ENCODE peak calls at places on chromosomes 11 and 22, in ten cellular contexts. I is WTC11, D is pancreas, V is sigmoid colon, K is HFFc6, N is amniotic stem cell, X is cardiac fibroblast, Z is heart left ventricle, E is GM13976, M is aorta. T is an unnamed sample.

GRCh38 chr22:30920407-30920806 is 48.2 kb downstream of the MORC2 start:
- DNase-seq in I (peak; percentile 88), D (peak; percentile 57), V (peak; percentile 87), K (peak; percentile 37), N (peak; percentile 58), X (peak; percentile 75), Z (peak; percentile 88), E (peak; percentile 84), M (peak; percentile 95), T (peak; percentile 9)

GRCh38 chr11:70496591-70497535 is 98.5 kb downstream of the CTTN start:
- DNase-seq in I (no peak), D (no peak), V (peak; percentile 27), K (no peak), N (no peak), X (no peak), Z (peak; percentile 36), E (no peak), M (peak; percentile 62), T (no peak)

GRCh38 chr22:20465759-20466077 is 28.1 kb upstream of the SCARF2 start:
- DNase-seq in I (no peak), D (no peak), V (no peak), K (no peak), N (no peak), X (no peak), Z (no peak), E (no peak), M (peak; percentile 5), T (no peak)

GRCh38 chr11:1157645-1158591 is at the start of gene MUC5AC:
- DNase-seq in I (peak; percentile 8), D (peak; percentile 10), V (no peak), K (no peak), N (no peak), X (no peak), Z (no peak), E (peak; percentile 32), M (peak; percentile 71), T (no peak)

GRCh38 chr11:60786811-60787567 is 1.9 kb downstream of the MS4A10 start:
- DNase-seq in I (no peak), D (no peak), V (peak; percentile 91), K (peak; percentile 41), N (no peak), X (peak; percentile 91), Z (peak; percentile 85), E (no peak), M (peak; percentile 86), T (peak; percentile 48)

GRCh38 chr22:44538071-44538470 is 40.0 kb upstream of the RTL6 start:
- DNase-seq in I (no peak), D (no peak), V (no peak), K (no peak), N (peak; percentile 18), X (peak; percentile 53), Z (no peak), E (no peak), M (no peak), T (no peak)

GRCh38 chr11:80898910-80899309 is 1458.1 kb upstream of the TENM4 start:
- DNase-seq in I (no peak), D (no peak), V (no peak), K (no peak), N (no peak), X (no peak), Z (no peak), E (no peak), M (no peak), T (no peak)

GRCh38 chr22:42608481-42609361 is 6.0 kb downstream of the POLDIP3 start:
- DNase-seq in I (no peak), D (no peak), V (no peak), K (peak; percentile 33), N (peak; percentile 28), X (peak; percentile 64), Z (no peak), E (no peak), M (no peak), T (no peak)

GRCh38 chr11:116348226-116348625 is 424.6 kb downstream of the BUD13 start:
- DNase-seq in I (no peak), D (no peak), V (no peak), K (no peak), N (no peak), X (no peak), Z (no peak), E (no peak), M (no peak), T (no peak)

GRCh38 chr11:60989108-60989650 is 17.7 kb downstream of the CD6 start:
- DNase-seq in I (no peak), D (no peak), V (no peak), K (no peak), N (no peak), X (no peak), Z (no peak), E (no peak), M (no peak), T (no peak)

GRCh38 chr11:18064450-18065048 is 18.5 kb upstream of the TPH1 start:
- DNase-seq in I (no peak), D (no peak), V (no peak), K (no peak), N (no peak), X (no peak), Z (no peak), E (no peak), M (no peak), T (no peak)

GRCh38 chr11:61975638-61976419 is 8.4 kb upstream of the FTH1 start:
- DNase-seq in I (no peak), D (no peak), V (peak; percentile 52), K (no peak), N (no peak), X (peak; percentile 31), Z (no peak), E (no peak), M (peak; percentile 64), T (no peak)

GRCh38 chr22:39527481-39527961 is 5.0 kb downstream of the RPS19BP1 start:
- DNase-seq in I (no peak), D (no peak), V (no peak), K (no peak), N (no peak), X (no peak), Z (no peak), E (no peak), M (no peak), T (no peak)

GRCh38 chr22:38355275-38355674 is 38.0 kb upstream of the CSNK1E start:
- DNase-seq in I (no peak), D (no peak), V (peak; percentile 32), K (no peak), N (no peak), X (no peak), Z (peak; percentile 45), E (no peak), M (no peak), T (no peak)

GRCh38 chr11:84295815-84296214 is 1009.6 kb upstream of the CCDC90B start:
- DNase-seq in I (no peak), D (no peak), V (no peak), K (no peak), N (no peak), X (no peak), Z (no peak), E (no peak), M (no peak), T (no peak)

GRCh38 chr22:28006271-28006670 is 87.2 kb upstream of the PITPNB start:
- DNase-seq in I (no peak), D (no peak), V (no peak), K (no peak), N (no peak), X (no peak), Z (no peak), E (no peak), M (no peak), T (no peak)

GRCh38 chr11:64276653-64277431 is 7.6 kb downstream of the BAD start:
- DNase-seq in I (no peak), D (no peak), V (no peak), K (no peak), N (no peak), X (no peak), Z (no peak), E (no peak), M (no peak), T (no peak)

GRCh38 chr11:78061921-78062311 is 1.7 kb upstream of the THRSP start:
- DNase-seq in I (no peak), D (no peak), V (no peak), K (no peak), N (no peak), X (peak; percentile 30), Z (no peak), E (no peak), M (no peak), T (no peak)

GRCh38 chr11:2787816-2788750 is 88.3 kb upstream of the KCNQ1OT1 start:
- DNase-seq in I (peak; percentile 23), D (peak; percentile 8), V (peak; percentile 41), K (no peak), N (no peak), X (no peak), Z (peak; percentile 33), E (no peak), M (peak; percentile 47), T (no peak)

GRCh38 chr11:121416909-121417567 is 35.1 kb upstream of the SORL1 start:
- DNase-seq in I (no peak), D (peak; percentile 80), V (peak; percentile 93), K (peak; percentile 7), N (no peak), X (peak; percentile 97), Z (peak; percentile 81), E (peak; percentile 34), M (peak; percentile 90), T (peak; percentile 83)

GRCh38 chr11:46649180-46649738 is 31.9 kb downstream of the ATG13 start:
- DNase-seq in I (no peak), D (peak; percentile 14), V (peak; percentile 88), K (peak; percentile 96), N (peak; percentile 85), X (peak; percentile 97), Z (no peak), E (no peak), M (no peak), T (peak; percentile 77)

GRCh38 chr22:24134090-24134846 is 47.0 kb upstream of the SUSD2 start:
- DNase-seq in I (no peak), D (peak; percentile 50), V (no peak), K (no peak), N (no peak), X (no peak), Z (no peak), E (no peak), M (no peak), T (no peak)

GRCh38 chr11:69353696-69354544 is 60.0 kb downstream of the MYEOV start:
- DNase-seq in I (no peak), D (no peak), V (no peak), K (no peak), N (no peak), X (no peak), Z (no peak), E (peak; percentile 27), M (no peak), T (no peak)

GRCh38 chr22:37802310-37803194 is 5.2 kb upstream of the GCAT start:
- DNase-seq in I (peak; percentile 79), D (peak; percentile 66), V (peak; percentile 83), K (no peak), N (no peak), X (peak; percentile 65), Z (peak; percentile 80), E (no peak), M (peak; percentile 83), T (no peak)

GRCh38 chr22:43439368-43440102 is 27.7 kb downstream of the MPPED1 start:
- DNase-seq in I (no peak), D (no peak), V (no peak), K (no peak), N (no peak), X (no peak), Z (no peak), E (no peak), M (no peak), T (no peak)

GRCh38 chr11:8754241-8754640 is 71.6 kb downstream of the RPL27A start:
- DNase-seq in I (no peak), D (no peak), V (no peak), K (no peak), N (no peak), X (peak; percentile 56), Z (no peak), E (no peak), M (no peak), T (no peak)

GRCh38 chr11:125069008-125069407 is 5.9 kb downstream of the SLC37A2 start:
- DNase-seq in I (no peak), D (no peak), V (no peak), K (no peak), N (no peak), X (no peak), Z (no peak), E (no peak), M (no peak), T (no peak)

GRCh38 chr11:70625921-70626518 is 227.7 kb downstream of the CTTN start:
- DNase-seq in I (no peak), D (no peak), V (no peak), K (no peak), N (no peak), X (no peak), Z (no peak), E (no peak), M (no peak), T (no peak)